ENCODE peak calls at places on chromosome X, in five cellular contexts. One of them, this sample, is unnamed.

GRCh38 chrX:13605611-13606010 is 36.2 kb downstream of the EGFL6 start:
- DNase-seq in HCT116: no peak
- DNase-seq in fibroblast of the aortic adventitia: no peak
- DNase-seq in type B pancreatic cell: no peak
- DNase-seq in heart left ventricle: no peak
- DNase-seq in this sample: peak

GRCh38 chrX:71632923-71633657 is 14.8 kb upstream of the CXCR3 start:
- DNase-seq in HCT116: no peak
- DNase-seq in fibroblast of the aortic adventitia: no peak
- DNase-seq in type B pancreatic cell: no peak
- DNase-seq in heart left ventricle: no peak
- DNase-seq in this sample: no peak

GRCh38 chrX:140087865-140088264 is 122.5 kb upstream of the CXorf66 start:
- DNase-seq in HCT116: no peak
- DNase-seq in fibroblast of the aortic adventitia: no peak
- DNase-seq in type B pancreatic cell: no peak
- DNase-seq in heart left ventricle: no peak
- DNase-seq in this sample: no peak

GRCh38 chrX:14362731-14363130 is 166.6 kb upstream of the GLRA2 start:
- DNase-seq in HCT116: no peak
- DNase-seq in fibroblast of the aortic adventitia: peak
- DNase-seq in type B pancreatic cell: no peak
- DNase-seq in heart left ventricle: no peak
- DNase-seq in this sample: no peak

GRCh38 chrX:20061869-20062254 is 54.8 kb downstream of the MAP7D2 start:
- DNase-seq in HCT116: no peak
- DNase-seq in fibroblast of the aortic adventitia: peak
- DNase-seq in type B pancreatic cell: no peak
- DNase-seq in heart left ventricle: no peak
- DNase-seq in this sample: no peak

GRCh38 chrX:101117701-101118100 is 19.7 kb downstream of the CENPI start:
- DNase-seq in HCT116: no peak
- DNase-seq in fibroblast of the aortic adventitia: peak
- DNase-seq in type B pancreatic cell: no peak
- DNase-seq in heart left ventricle: no peak
- DNase-seq in this sample: no peak

GRCh38 chrX:42755820-42756219 is 22.1 kb downstream of the PPP1R2C start:
- DNase-seq in HCT116: no peak
- DNase-seq in fibroblast of the aortic adventitia: peak
- DNase-seq in type B pancreatic cell: no peak
- DNase-seq in heart left ventricle: peak
- DNase-seq in this sample: peak

GRCh38 chrX:1464282-1465131 is 11.8 kb upstream of the ASMTL start:
- DNase-seq in HCT116: no peak
- DNase-seq in fibroblast of the aortic adventitia: no peak
- DNase-seq in type B pancreatic cell: peak
- DNase-seq in heart left ventricle: peak
- DNase-seq in this sample: no peak

GRCh38 chrX:155966876-155967275 is 30.6 kb upstream of the IL9R start:
- DNase-seq in HCT116: peak
- DNase-seq in fibroblast of the aortic adventitia: no peak
- DNase-seq in type B pancreatic cell: no peak
- DNase-seq in heart left ventricle: no peak
- DNase-seq in this sample: peak

GRCh38 chrX:28639502-28639901 is 52.3 kb downstream of the IL1RAPL1 start:
- DNase-seq in HCT116: peak
- DNase-seq in fibroblast of the aortic adventitia: peak
- DNase-seq in type B pancreatic cell: no peak
- DNase-seq in heart left ventricle: no peak
- DNase-seq in this sample: no peak

GRCh38 chrX:153818571-153819397 is 11.6 kb downstream of the PDZD4 start:
- DNase-seq in HCT116: no peak
- DNase-seq in fibroblast of the aortic adventitia: no peak
- DNase-seq in type B pancreatic cell: peak
- DNase-seq in heart left ventricle: peak
- DNase-seq in this sample: peak

GRCh38 chrX:115650916-115651315 is 89.9 kb downstream of the PLS3 start:
- DNase-seq in HCT116: peak
- DNase-seq in fibroblast of the aortic adventitia: peak
- DNase-seq in type B pancreatic cell: no peak
- DNase-seq in heart left ventricle: no peak
- DNase-seq in this sample: peak

GRCh38 chrX:17968367-17968766 is 107.3 kb upstream of the RAI2 start:
- DNase-seq in HCT116: no peak
- DNase-seq in fibroblast of the aortic adventitia: no peak
- DNase-seq in type B pancreatic cell: no peak
- DNase-seq in heart left ventricle: no peak
- DNase-seq in this sample: no peak

GRCh38 chrX:21725498-21725897 is 32.4 kb downstream of the SMPX start:
- DNase-seq in HCT116: peak
- DNase-seq in fibroblast of the aortic adventitia: peak
- DNase-seq in type B pancreatic cell: no peak
- DNase-seq in heart left ventricle: no peak
- DNase-seq in this sample: no peak

GRCh38 chrX:34503119-34503518 is 154.0 kb downstream of the TMEM47 start:
- DNase-seq in HCT116: no peak
- DNase-seq in fibroblast of the aortic adventitia: no peak
- DNase-seq in type B pancreatic cell: no peak
- DNase-seq in heart left ventricle: no peak
- DNase-seq in this sample: no peak

GRCh38 chrX:2627272-2627867 is 63.7 kb upstream of the CD99 start:
- DNase-seq in HCT116: peak
- DNase-seq in fibroblast of the aortic adventitia: peak
- DNase-seq in type B pancreatic cell: no peak
- DNase-seq in heart left ventricle: no peak
- DNase-seq in this sample: peak

GRCh38 chrX:154411322-154411980 is at the start of gene TAFAZZIN:
- DNase-seq in HCT116: no peak
- DNase-seq in fibroblast of the aortic adventitia: peak
- DNase-seq in type B pancreatic cell: no peak
- DNase-seq in heart left ventricle: peak
- DNase-seq in this sample: peak

GRCh38 chrX:149504226-149504914 is 736 bp downstream of the IDS start:
- DNase-seq in HCT116: no peak
- DNase-seq in fibroblast of the aortic adventitia: peak
- DNase-seq in type B pancreatic cell: no peak
- DNase-seq in heart left ventricle: no peak
- DNase-seq in this sample: peak

GRCh38 chrX:43676960-43677582 is 21.0 kb downstream of the MAOA start:
- DNase-seq in HCT116: no peak
- DNase-seq in fibroblast of the aortic adventitia: no peak
- DNase-seq in type B pancreatic cell: no peak
- DNase-seq in heart left ventricle: no peak
- DNase-seq in this sample: no peak

GRCh38 chrX:137600769-137601168 is 34.8 kb downstream of the ZIC3 start:
- DNase-seq in HCT116: no peak
- DNase-seq in fibroblast of the aortic adventitia: no peak
- DNase-seq in type B pancreatic cell: no peak
- DNase-seq in heart left ventricle: no peak
- DNase-seq in this sample: no peak

GRCh38 chrX:53321216-53321942 is 40.0 kb upstream of the IQSEC2 start:
- DNase-seq in HCT116: no peak
- DNase-seq in fibroblast of the aortic adventitia: no peak
- DNase-seq in type B pancreatic cell: no peak
- DNase-seq in heart left ventricle: no peak
- DNase-seq in this sample: no peak

GRCh38 chrX:9775930-9776329 is 10.3 kb upstream of the GPR143 start:
- DNase-seq in HCT116: no peak
- DNase-seq in fibroblast of the aortic adventitia: no peak
- DNase-seq in type B pancreatic cell: no peak
- DNase-seq in heart left ventricle: no peak
- DNase-seq in this sample: no peak

GRCh38 chrX:72297953-72298730 is 7.6 kb downstream of the CITED1 start:
- DNase-seq in HCT116: no peak
- DNase-seq in fibroblast of the aortic adventitia: no peak
- DNase-seq in type B pancreatic cell: no peak
- DNase-seq in heart left ventricle: no peak
- DNase-seq in this sample: no peak

GRCh38 chrX:48697182-48697727 is 721 bp downstream of the SUV39H1 start:
- DNase-seq in HCT116: no peak
- DNase-seq in fibroblast of the aortic adventitia: no peak
- DNase-seq in type B pancreatic cell: no peak
- DNase-seq in heart left ventricle: no peak
- DNase-seq in this sample: no peak

GRCh38 chrX:110421499-110422455 is 63.1 kb downstream of the RTL9 start:
- DNase-seq in HCT116: no peak
- DNase-seq in fibroblast of the aortic adventitia: peak
- DNase-seq in type B pancreatic cell: no peak
- DNase-seq in heart left ventricle: no peak
- DNase-seq in this sample: no peak

GRCh38 chrX:42075032-42075431 is 151.7 kb upstream of the CASK start:
- DNase-seq in HCT116: no peak
- DNase-seq in fibroblast of the aortic adventitia: no peak
- DNase-seq in type B pancreatic cell: no peak
- DNase-seq in heart left ventricle: no peak
- DNase-seq in this sample: no peak

GRCh38 chrX:386768-387575 is at the start of gene PPP2R3B:
- DNase-seq in HCT116: peak
- DNase-seq in fibroblast of the aortic adventitia: peak
- DNase-seq in type B pancreatic cell: peak
- DNase-seq in heart left ventricle: peak
- DNase-seq in this sample: peak

GRCh38 chrX:19893722-19894121 is 6.3 kb upstream of the SH3KBP1 start:
- DNase-seq in HCT116: no peak
- DNase-seq in fibroblast of the aortic adventitia: peak
- DNase-seq in type B pancreatic cell: no peak
- DNase-seq in heart left ventricle: no peak
- DNase-seq in this sample: no peak

DNA sequence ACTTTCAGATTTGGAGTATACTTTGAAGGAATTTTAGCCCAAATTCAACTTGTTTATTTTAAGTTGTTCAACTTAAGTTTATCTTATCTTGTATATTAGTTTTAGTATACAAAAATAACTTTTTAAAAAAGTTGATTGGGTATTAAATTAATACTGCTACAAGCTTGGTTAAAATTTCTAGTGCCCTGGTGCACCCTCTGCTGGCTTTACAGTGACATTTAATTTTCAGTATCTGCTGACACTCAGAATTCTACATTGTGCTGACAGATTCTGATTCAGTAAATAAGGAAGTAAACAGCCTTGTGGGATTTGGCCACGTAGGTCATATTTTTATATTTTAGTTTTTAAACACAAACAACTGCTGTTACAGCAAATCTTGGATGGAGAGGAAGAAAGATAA is 2.9 kb downstream of the EDA start:
- DNase-seq in HCT116: no peak
- DNase-seq in fibroblast of the aortic adventitia: peak
- DNase-seq in type B pancreatic cell: no peak
- DNase-seq in heart left ventricle: peak
- DNase-seq in this sample: peak
- TF ChIP-seq CTCF in HCT116: peak
- TF ChIP-seq CTCF in fibroblast of the aortic adventitia: peak
- TF ChIP-seq CTCF in type B pancreatic cell: peak
- TF ChIP-seq CTCF in heart left ventricle: peak
- TF ChIP-seq CTCF in this sample: peak

GRCh38 chrX:136271300-136271699 is 20.1 kb upstream of the MAP7D3 start:
- DNase-seq in HCT116: no peak
- DNase-seq in fibroblast of the aortic adventitia: no peak
- DNase-seq in type B pancreatic cell: no peak
- DNase-seq in heart left ventricle: no peak
- DNase-seq in this sample: no peak

GRCh38 chrX:136269921-136270320 is 18.7 kb upstream of the MAP7D3 start:
- DNase-seq in HCT116: no peak
- DNase-seq in fibroblast of the aortic adventitia: no peak
- DNase-seq in type B pancreatic cell: no peak
- DNase-seq in heart left ventricle: no peak
- DNase-seq in this sample: no peak

GRCh38 chrX:136275553-136275952 is 24.4 kb upstream of the MAP7D3 start:
- DNase-seq in HCT116: no peak
- DNase-seq in fibroblast of the aortic adventitia: no peak
- DNase-seq in type B pancreatic cell: no peak
- DNase-seq in heart left ventricle: no peak
- DNase-seq in this sample: no peak

GRCh38 chrX:136273986-136274385 is 22.8 kb upstream of the MAP7D3 start:
- DNase-seq in HCT116: no peak
- DNase-seq in fibroblast of the aortic adventitia: no peak
- DNase-seq in type B pancreatic cell: no peak
- DNase-seq in heart left ventricle: no peak
- DNase-seq in this sample: no peak

GRCh38 chrX:136272325-136272724 is 21.1 kb upstream of the MAP7D3 start:
- DNase-seq in HCT116: peak
- DNase-seq in fibroblast of the aortic adventitia: no peak
- DNase-seq in type B pancreatic cell: no peak
- DNase-seq in heart left ventricle: no peak
- DNase-seq in this sample: no peak
- TF ChIP-seq CTCF in HCT116: peak
- TF ChIP-seq CTCF in fibroblast of the aortic adventitia: peak
- TF ChIP-seq CTCF in type B pancreatic cell: no peak
- TF ChIP-seq CTCF in heart left ventricle: no peak
- TF ChIP-seq CTCF in this sample: no peak

DNA sequence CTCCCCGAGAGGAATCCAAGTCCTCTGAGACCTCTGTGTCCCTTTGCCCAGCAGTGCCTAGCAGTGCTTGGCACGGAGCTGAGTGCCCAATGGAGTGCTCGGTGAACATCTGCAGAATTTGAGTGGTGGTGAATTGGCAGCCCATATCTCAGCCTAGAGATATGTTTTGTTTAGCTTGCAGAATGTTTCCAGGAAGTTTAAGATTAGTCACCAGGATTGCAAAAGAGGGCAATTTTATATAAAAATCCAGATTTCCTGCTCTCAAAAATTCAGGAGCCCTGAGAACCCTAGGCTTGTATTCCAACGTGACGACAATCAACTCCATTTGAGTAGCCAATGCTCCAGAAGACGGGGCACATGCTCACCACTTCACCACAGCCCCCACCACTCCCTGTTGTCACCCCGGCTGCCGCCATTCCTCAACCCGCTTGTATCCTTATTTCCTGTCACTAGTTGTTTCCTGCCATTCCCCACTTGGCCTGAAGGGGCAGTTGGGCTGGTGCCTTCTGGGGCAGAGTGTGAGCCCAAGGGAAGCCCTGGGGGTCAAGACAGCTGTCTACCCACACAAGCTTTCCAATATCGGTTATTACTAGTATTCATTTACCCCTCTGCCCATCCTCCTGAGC is 116.9 kb downstream of the EFNB1 start:
- DNase-seq in HCT116: no peak
- DNase-seq in fibroblast of the aortic adventitia: peak
- DNase-seq in type B pancreatic cell: peak
- DNase-seq in heart left ventricle: no peak
- DNase-seq in this sample: no peak
- TF ChIP-seq CTCF in HCT116: no peak
- TF ChIP-seq CTCF in fibroblast of the aortic adventitia: peak
- TF ChIP-seq CTCF in type B pancreatic cell: peak
- TF ChIP-seq CTCF in heart left ventricle: no peak
- TF ChIP-seq CTCF in this sample: no peak

GRCh38 chrX:104270916-104271512 is 16.3 kb upstream of the ESX1 start:
- DNase-seq in HCT116: peak
- DNase-seq in fibroblast of the aortic adventitia: peak
- DNase-seq in type B pancreatic cell: no peak
- DNase-seq in heart left ventricle: peak
- DNase-seq in this sample: peak

DNA sequence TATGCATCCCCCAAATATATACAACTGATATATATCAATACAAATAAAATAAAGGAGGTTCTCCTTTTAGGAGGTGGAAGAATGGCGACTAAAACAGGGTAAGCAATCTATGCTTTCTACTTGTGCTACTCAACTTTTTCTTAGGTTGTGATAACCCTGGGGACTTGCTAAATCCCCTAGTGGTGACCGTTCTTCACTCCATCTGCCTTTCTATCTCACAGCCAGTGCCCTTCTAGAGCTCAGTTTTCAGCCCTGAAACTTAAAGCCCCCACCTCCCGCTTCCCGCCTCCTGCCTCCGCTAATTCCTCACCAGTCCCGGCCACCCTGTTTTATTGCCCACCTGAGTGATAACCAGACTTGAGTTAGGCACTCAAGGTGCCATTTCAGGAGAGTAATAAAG is 15.5 kb upstream of the ESX1 start:
- DNase-seq in HCT116: no peak
- DNase-seq in fibroblast of the aortic adventitia: no peak
- DNase-seq in type B pancreatic cell: no peak
- DNase-seq in heart left ventricle: no peak
- DNase-seq in this sample: no peak
- TF ChIP-seq CTCF in HCT116: no peak
- TF ChIP-seq CTCF in fibroblast of the aortic adventitia: peak
- TF ChIP-seq CTCF in type B pancreatic cell: no peak
- TF ChIP-seq CTCF in heart left ventricle: no peak
- TF ChIP-seq CTCF in this sample: peak